ENCODE peak calls at places on chromosomes 1 and 21, in eight cellular contexts. E, J, Z, Y, O, N, U and D are unnamed samples.

GRCh38 chr1:32627596-32628162 is 22.7 kb downstream of the ZBTB8OS start:
- DNase-seq in E (no peak), J (no peak), Z (no peak), Y (peak), O (no peak), N (no peak), U (no peak), D (no peak)

GRCh38 chr1:17485280-17485679 is 45.8 kb upstream of the RCC2 start:
- DNase-seq in E (no peak), J (no peak), Z (no peak), Y (no peak), O (no peak), N (no peak), U (no peak), D (no peak)

GRCh38 chr21:23384679-23385078 is 2222.6 kb downstream of the MRPL39 start:
- DNase-seq in E (no peak), J (no peak), Z (no peak), Y (no peak), O (no peak), N (no peak), U (no peak), D (no peak)

GRCh38 chr1:26999440-26999987 is 6.0 kb downstream of the TRNP1 start:
- DNase-seq in E (no peak), J (no peak), Z (peak), Y (no peak), O (peak), N (no peak), U (peak), D (no peak)

GRCh38 chr1:45802343-45803298 is 791 bp upstream of the MAST2 start:
- DNase-seq in E (peak), J (no peak), Z (peak), Y (no peak), O (peak), N (no peak), U (peak), D (no peak)

GRCh38 chr1:40769815-40770214 is 13.8 kb upstream of the KCNQ4 start:
- DNase-seq in E (no peak), J (no peak), Z (no peak), Y (no peak), O (no peak), N (no peak), U (no peak), D (no peak)

GRCh38 chr1:167756760-167757405 is 35.1 kb downstream of the MPZL1 start:
- DNase-seq in E (no peak), J (no peak), Z (no peak), Y (no peak), O (no peak), N (no peak), U (no peak), D (no peak)

GRCh38 chr1:4518621-4519020 is 135.8 kb upstream of the AJAP1 start:
- DNase-seq in E (no peak), J (no peak), Z (no peak), Y (no peak), O (no peak), N (no peak), U (no peak), D (no peak)

GRCh38 chr1:95561244-95561840 is 327.3 kb downstream of the RWDD3 start:
- DNase-seq in E (no peak), J (no peak), Z (no peak), Y (no peak), O (no peak), N (no peak), U (no peak), D (no peak)

GRCh38 chr1:55053265-55053954 is 14.1 kb downstream of the PCSK9 start:
- DNase-seq in E (no peak), J (no peak), Z (no peak), Y (no peak), O (peak), N (no peak), U (no peak), D (no peak)

GRCh38 chr1:78560811-78561210 is 59.4 kb upstream of the IFI44L start:
- DNase-seq in E (no peak), J (no peak), Z (no peak), Y (no peak), O (no peak), N (no peak), U (no peak), D (no peak)

GRCh38 chr1:228306275-228307217 is 98.7 kb downstream of the OBSCN start:
- DNase-seq in E (no peak), J (no peak), Z (no peak), Y (no peak), O (peak), N (no peak), U (no peak), D (no peak)

GRCh38 chr1:224435318-224435763 is 744 bp upstream of the WDR26 start:
- DNase-seq in E (no peak), J (no peak), Z (peak), Y (no peak), O (no peak), N (no peak), U (peak), D (no peak)

GRCh38 chr1:18344755-18345154 is 136.0 kb upstream of the KLHDC7A start:
- DNase-seq in E (no peak), J (no peak), Z (no peak), Y (no peak), O (no peak), N (no peak), U (no peak), D (no peak)

GRCh38 chr1:59085101-59085500 is 211.8 kb upstream of the FGGY start:
- DNase-seq in E (no peak), J (no peak), Z (no peak), Y (no peak), O (no peak), N (no peak), U (no peak), D (no peak)

GRCh38 chr1:101846820-101847219 is 149.9 kb downstream of the OLFM3 start:
- DNase-seq in E (no peak), J (no peak), Z (no peak), Y (no peak), O (no peak), N (no peak), U (no peak), D (no peak)

GRCh38 chr1:198598796-198599321 is 40.0 kb upstream of the PTPRC start:
- DNase-seq in E (no peak), J (no peak), Z (peak), Y (no peak), O (no peak), N (no peak), U (no peak), D (no peak)

GRCh38 chr1:64055310-64055709 is 148.1 kb upstream of the UBE2U start:
- DNase-seq in E (no peak), J (no peak), Z (no peak), Y (no peak), O (no peak), N (no peak), U (no peak), D (no peak)

GRCh38 chr1:9822490-9822889 is 1.3 kb downstream of the CLSTN1 start:
- DNase-seq in E (no peak), J (no peak), Z (no peak), Y (no peak), O (no peak), N (no peak), U (no peak), D (no peak)

GRCh38 chr21:46001821-46002681 is 20.5 kb downstream of the COL6A1 start:
- DNase-seq in E (no peak), J (no peak), Z (no peak), Y (peak), O (peak), N (no peak), U (no peak), D (no peak)

GRCh38 chr1:3772027-3772714 is 378 bp upstream of the SMIM1 start:
- DNase-seq in E (peak), J (peak), Z (peak), Y (peak), O (peak), N (peak), U (peak), D (peak)